ENCODE peak calls at places on chromosomes 5 and 9, in ten cellular contexts. F is PC-3, Y is GM12865, C is left lung, N is AG10803, T is foreskin fibroblast, S is right atrium auricular region, G is epithelial cell of esophagus, P is nephron progenitor cell, D is WTC11. L is an unnamed sample.

GRCh38 chr5:72018158-72018803 is 89.0 kb upstream of the MAP1B start:
- DNase-seq in F (peak; percentile 74), Y (peak; percentile 78), C (no peak), N (peak; percentile 27), T (peak; percentile 73), S (no peak), G (peak; percentile 65), P (peak; percentile 66), D (peak; percentile 84), L (peak; percentile 56)

GRCh38 chr9:14522627-14523379 is 170.4 kb downstream of the ZDHHC21 start:
- DNase-seq in F (no peak), Y (no peak), C (no peak), N (no peak), T (no peak), S (no peak), G (no peak), P (no peak), D (no peak), L (no peak)

GRCh38 chr5:27944471-27944870 is 906.1 kb upstream of the CDH9 start:
- DNase-seq in F (peak; percentile 4), Y (no peak), C (no peak), N (no peak), T (no peak), S (no peak), G (no peak), P (no peak), D (no peak), L (no peak)

GRCh38 chr5:133121611-133122150 is 69.9 kb downstream of the HSPA4 start:
- DNase-seq in F (no peak), Y (no peak), C (no peak), N (no peak), T (no peak), S (peak; percentile 16), G (no peak), P (no peak), D (no peak), L (no peak)

GRCh38 chr5:159552751-159553150 is 222.5 kb upstream of the IL12B start:
- DNase-seq in F (peak; percentile 48), Y (no peak), C (no peak), N (peak; percentile 49), T (peak; percentile 79), S (no peak), G (peak; percentile 56), P (no peak), D (no peak), L (no peak)

GRCh38 chr9:137374131-137374845 is 48.7 kb downstream of the EXD3 start:
- DNase-seq in F (no peak), Y (no peak), C (no peak), N (no peak), T (no peak), S (no peak), G (no peak), P (no peak), D (peak; percentile 20), L (no peak)

GRCh38 chr5:57825026-57825683 is 342.5 kb upstream of the ACTBL2 start:
- DNase-seq in F (peak; percentile 93), Y (no peak), C (no peak), N (peak; percentile 93), T (peak; percentile 72), S (no peak), G (peak; percentile 83), P (peak; percentile 21), D (no peak), L (no peak)

GRCh38 chr5:162372265-162372664 is 304.7 kb downstream of the GABRG2 start:
- DNase-seq in F (no peak), Y (no peak), C (no peak), N (no peak), T (no peak), S (no peak), G (no peak), P (no peak), D (peak; percentile 19), L (no peak)

GRCh38 chr9:132795511-132796303 is 82.4 kb downstream of the AK8 start:
- DNase-seq in F (no peak), Y (no peak), C (no peak), N (no peak), T (no peak), S (peak; percentile 47), G (no peak), P (no peak), D (no peak), L (no peak)

GRCh38 chr9:96581823-96582598 is 37.6 kb downstream of the CDC14B start:
- DNase-seq in F (no peak), Y (no peak), C (no peak), N (no peak), T (no peak), S (no peak), G (peak; percentile 38), P (no peak), D (no peak), L (no peak)

GRCh38 chr5:106262395-106262794 is 1408.3 kb downstream of the EFNA5 start:
- DNase-seq in F (peak; percentile 44), Y (no peak), C (no peak), N (no peak), T (no peak), S (no peak), G (peak; percentile 21), P (no peak), D (no peak), L (no peak)

GRCh38 chr5:126016256-126016655 is 407.0 kb upstream of the GRAMD2B start:
- DNase-seq in F (no peak), Y (no peak), C (no peak), N (no peak), T (peak; percentile 42), S (no peak), G (no peak), P (no peak), D (no peak), L (no peak)

GRCh38 chr9:38024036-38024681 is 44.9 kb downstream of the SHB start:
- DNase-seq in F (no peak), Y (no peak), C (peak; percentile 71), N (peak; percentile 81), T (peak; percentile 83), S (no peak), G (peak; percentile 98), P (no peak), D (peak; percentile 42), L (no peak)

GRCh38 chr9:4010309-4010708 is 289.6 kb downstream of the GLIS3 start:
- DNase-seq in F (no peak), Y (no peak), C (no peak), N (no peak), T (no peak), S (no peak), G (no peak), P (no peak), D (no peak), L (no peak)

GRCh38 chr9:133787749-133788015 is 49.5 kb upstream of the SARDH start:
- DNase-seq in F (no peak), Y (peak; percentile 87), C (peak; percentile 55), N (no peak), T (peak; percentile 31), S (no peak), G (peak; percentile 29), P (peak; percentile 55), D (peak; percentile 73), L (peak; percentile 94)

GRCh38 chr9:33225319-33226152 is 14.4 kb upstream of the SPINK4 start:
- DNase-seq in F (peak; percentile 85), Y (peak; percentile 82), C (no peak), N (peak; percentile 79), T (peak; percentile 86), S (peak; percentile 73), G (peak; percentile 79), P (peak; percentile 70), D (peak; percentile 52), L (peak; percentile 41)

GRCh38 chr9:2209400-2209799 is 194.3 kb downstream of the SMARCA2 start:
- DNase-seq in F (peak; percentile 13), Y (no peak), C (no peak), N (no peak), T (no peak), S (no peak), G (no peak), P (no peak), D (no peak), L (peak; percentile 33)

GRCh38 chr5:24630925-24631324 is 13.9 kb downstream of the CDH10 start:
- DNase-seq in F (peak; percentile 42), Y (no peak), C (no peak), N (no peak), T (no peak), S (no peak), G (no peak), P (no peak), D (no peak), L (no peak)

GRCh38 chr5:6785861-6786180 is 72.6 kb downstream of the TENT4A start:
- DNase-seq in F (no peak), Y (no peak), C (no peak), N (no peak), T (no peak), S (no peak), G (no peak), P (no peak), D (no peak), L (no peak)

GRCh38 chr5:129271309-129271708 is 176.8 kb downstream of the ISOC1 start:
- DNase-seq in F (peak; percentile 49), Y (peak; percentile 21), C (no peak), N (no peak), T (peak; percentile 38), S (no peak), G (peak; percentile 52), P (no peak), D (peak; percentile 48), L (no peak)
- TF ChIP-seq CTCF in F (peak; percentile 49), Y (peak; percentile 12), C (no peak), N (no peak), T (no peak), S (no peak), G (peak; percentile 49), P (no peak), D (no peak), L (no peak)

DNA sequence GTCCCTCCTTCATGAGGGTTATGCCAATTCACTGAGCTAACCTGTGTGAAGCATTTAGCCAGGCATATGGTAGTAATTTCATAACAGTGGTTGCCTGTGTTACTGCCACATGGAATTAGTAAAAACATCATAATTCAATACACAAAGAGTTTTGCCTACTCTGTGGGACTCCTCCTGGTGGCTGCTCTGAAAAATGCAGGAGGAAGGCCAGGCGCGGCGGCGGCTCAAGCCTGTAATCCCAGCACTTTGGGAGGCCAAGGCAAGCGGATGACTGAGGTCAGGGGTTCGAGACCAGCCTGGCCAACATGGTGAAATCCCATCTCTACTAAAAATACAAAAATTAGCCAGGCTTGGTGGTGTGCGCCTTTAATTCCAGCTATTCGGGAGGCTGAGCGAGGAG is 547.3 kb downstream of the CDK5RAP2 start:
- DNase-seq in F (no peak), Y (no peak), C (no peak), N (peak; percentile 64), T (no peak), S (no peak), G (no peak), P (peak; percentile 16), D (peak; percentile 62), L (no peak)
- TF ChIP-seq CTCF in F (peak; percentile 12), Y (no peak), C (no peak), N (peak; percentile 50), T (no peak), S (no peak), G (no peak), P (peak; percentile 24), D (peak; percentile 55), L (no peak)

GRCh38 chr9:113876806-113877236 is 712 bp downstream of the ZNF618 start:
- DNase-seq in F (peak; percentile 41), Y (no peak), C (no peak), N (no peak), T (peak; percentile 23), S (no peak), G (no peak), P (no peak), D (no peak), L (no peak)
- TF ChIP-seq CTCF in F (peak; percentile 38), Y (no peak), C (peak; percentile 46), N (peak; percentile 46), T (peak; percentile 14), S (peak; percentile 64), G (peak; percentile 27), P (peak; percentile 58), D (no peak), L (no peak)

GRCh38 chr9:124771021-124771866 is at the start of gene NR6A1:
- DNase-seq in F (peak; percentile 94), Y (peak; percentile 97), C (peak; percentile 97), N (peak; percentile 93), T (peak; percentile 98), S (peak; percentile 96), G (peak; percentile 98), P (peak; percentile 97), D (peak; percentile 98), L (peak; percentile 98)
- TF ChIP-seq CTCF in F (peak; percentile 24), Y (peak; percentile 37), C (no peak), N (no peak), T (peak; percentile 9), S (peak; percentile 35), G (no peak), P (no peak), D (no peak), L (peak; percentile 15)

L was measured in GM20000.